ENCODE peak calls at places on chromosomes 13 and 19, in four cellular contexts. U is osteoblast, H is aorta, L is breast epithelium. O is an unnamed sample.

GRCh38 chr19:10356431-10356830 is 17.0 kb upstream of the ICAM3 start:
- DNase-seq in L (no peak), U (peak; percentile 26), H (no peak), O (no peak)

GRCh38 chr13:38905861-38906260 is 84.8 kb downstream of the STOML3 start:
- DNase-seq in L (no peak), U (no peak), H (no peak), O (no peak)

GRCh38 chr13:71274923-71275593 is 591.9 kb downstream of the DACH1 start:
- DNase-seq in H (no peak), L (no peak), U (no peak), O (no peak)

GRCh38 chr19:53333071-53333465 is 481 bp upstream of the ZNF845 start:
- DNase-seq in H (peak; percentile 83), U (no peak), L (no peak), O (peak; percentile 62)

GRCh38 chr13:27450921-27451461 is 627 bp upstream of the MTIF3 start:
- DNase-seq in L (peak; percentile 58), U (peak; percentile 85), H (peak; percentile 82), O (peak; percentile 34)

GRCh38 chr19:35858311-35858710 is 1.6 kb downstream of the KIRREL2 start:
- DNase-seq in U (peak; percentile 58), L (no peak), H (no peak), O (no peak)

GRCh38 chr19:4877753-4878490 is 10.5 kb upstream of the PLIN3 start:
- DNase-seq in U (peak; percentile 90), H (peak; percentile 84), L (no peak), O (no peak)

GRCh38 chr19:9057505-9058258 is 29.2 kb upstream of the OR1M1 start:
- DNase-seq in L (no peak), H (no peak), U (no peak), O (no peak)

GRCh38 chr19:3279306-3279705 is 54.8 kb downstream of the CELF5 start:
- DNase-seq in L (no peak), U (peak; percentile 84), H (no peak), O (no peak)

GRCh38 chr13:96474158-96474606 is 384.3 kb downstream of the HS6ST3 start:
- DNase-seq in L (no peak), U (no peak), H (no peak), O (no peak)

GRCh38 chr19:19468424-19469050 is 46.8 kb downstream of the TSSK6 start:
- DNase-seq in H (no peak), U (no peak), L (no peak), O (no peak)

GRCh38 chr19:18294467-18294864 is 13.0 kb upstream of the JUND start:
- DNase-seq in L (no peak), H (peak; percentile 78), U (peak; percentile 65), O (peak; percentile 53)

GRCh38 chr19:19465436-19466070 is 49.8 kb downstream of the TSSK6 start:
- DNase-seq in L (no peak), H (no peak), U (no peak), O (no peak)

GRCh38 chr19:57269515-57270250 is 10.6 kb upstream of the ZNF460 start:
- DNase-seq in L (no peak), U (peak; percentile 93), H (no peak), O (no peak)

GRCh38 chr19:44648536-44649370 is 5.0 kb downstream of the PVR start:
- DNase-seq in L (no peak), U (peak; percentile 85), H (peak; percentile 67), O (peak; percentile 87)

GRCh38 chr19:19110410-19111137 is 27.7 kb downstream of the TMEM161A start:
- DNase-seq in U (peak; percentile 30), L (no peak), H (no peak), O (no peak)

GRCh38 chr13:113741101-113741731 is 17.8 kb upstream of the TMEM255B start:
- DNase-seq in L (no peak), U (no peak), H (peak; percentile 44), O (no peak)

GRCh38 chr19:54014920-54015560 is 23.6 kb downstream of the CACNG6 start:
- DNase-seq in L (no peak), U (peak; percentile 68), H (no peak), O (no peak)

GRCh38 chr13:46964789-46965527 is 68.1 kb upstream of the HTR2A start:
- DNase-seq in U (no peak), H (no peak), L (no peak), O (no peak)

GRCh38 chr13:50744261-50744660 is 99.2 kb downstream of the DLEU7 start:
- DNase-seq in L (no peak), H (no peak), U (no peak), O (no peak)

GRCh38 chr13:112579310-112579843 is 8.6 kb downstream of the TUBGCP3 start:
- DNase-seq in H (no peak), L (no peak), U (no peak), O (no peak)

GRCh38 chr13:112580211-112580610 is 7.7 kb downstream of the TUBGCP3 start:
- DNase-seq in H (no peak), U (no peak), L (no peak), O (no peak)

GRCh38 chr13:112583592-112584277 is 4.2 kb downstream of the TUBGCP3 start:
- DNase-seq in H (no peak), U (no peak), L (no peak), O (peak; percentile 46)

GRCh38 chr13:112580912-112581311 is 7.0 kb downstream of the TUBGCP3 start:
- DNase-seq in U (no peak), H (no peak), L (no peak), O (no peak)

DNA sequence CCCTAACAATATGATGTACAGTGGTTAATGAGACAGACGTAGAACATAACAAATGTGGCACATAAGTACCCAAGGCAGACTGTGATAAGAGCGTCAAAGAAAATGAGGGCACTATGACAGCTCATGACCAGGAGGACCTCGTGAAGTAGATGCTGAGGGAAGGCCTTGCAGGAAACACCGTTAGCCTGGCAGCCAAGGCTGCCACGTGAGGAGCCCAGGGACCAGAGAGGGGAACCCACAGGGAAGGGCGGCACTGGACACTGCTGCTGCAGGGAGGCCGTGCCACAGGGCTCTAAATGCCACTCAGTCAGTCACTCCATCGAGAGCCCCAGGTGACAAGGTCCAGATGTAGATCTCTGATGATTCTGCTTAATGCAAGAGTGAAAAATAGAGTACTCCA is 5.6 kb downstream of the TUBGCP3 start:
- DNase-seq in L (no peak), H (no peak), U (no peak), O (no peak)
- H3K4me3 ChIP-seq in L (no peak overlapping the region), H (no peak overlapping the region), U (no peak overlapping the region), O (no peak overlapping the region)

GRCh38 chr19:1128111-1128510 is 24.3 kb downstream of the GPX4 start:
- DNase-seq in L (no peak), U (no peak), H (no peak), O (no peak)

GRCh38 chr19:1123885-1124677 is 20.3 kb downstream of the GPX4 start:
- DNase-seq in H (no peak), L (no peak), U (no peak), O (no peak)

GRCh38 chr19:1125601-1126533 is 22.1 kb downstream of the GPX4 start:
- DNase-seq in U (peak; percentile 100), H (no peak), L (no peak), O (peak; percentile 74)

GRCh38 chr19:1129535-1129934 is 25.7 kb downstream of the GPX4 start:
- DNase-seq in L (no peak), U (no peak), H (no peak), O (no peak)

DNA sequence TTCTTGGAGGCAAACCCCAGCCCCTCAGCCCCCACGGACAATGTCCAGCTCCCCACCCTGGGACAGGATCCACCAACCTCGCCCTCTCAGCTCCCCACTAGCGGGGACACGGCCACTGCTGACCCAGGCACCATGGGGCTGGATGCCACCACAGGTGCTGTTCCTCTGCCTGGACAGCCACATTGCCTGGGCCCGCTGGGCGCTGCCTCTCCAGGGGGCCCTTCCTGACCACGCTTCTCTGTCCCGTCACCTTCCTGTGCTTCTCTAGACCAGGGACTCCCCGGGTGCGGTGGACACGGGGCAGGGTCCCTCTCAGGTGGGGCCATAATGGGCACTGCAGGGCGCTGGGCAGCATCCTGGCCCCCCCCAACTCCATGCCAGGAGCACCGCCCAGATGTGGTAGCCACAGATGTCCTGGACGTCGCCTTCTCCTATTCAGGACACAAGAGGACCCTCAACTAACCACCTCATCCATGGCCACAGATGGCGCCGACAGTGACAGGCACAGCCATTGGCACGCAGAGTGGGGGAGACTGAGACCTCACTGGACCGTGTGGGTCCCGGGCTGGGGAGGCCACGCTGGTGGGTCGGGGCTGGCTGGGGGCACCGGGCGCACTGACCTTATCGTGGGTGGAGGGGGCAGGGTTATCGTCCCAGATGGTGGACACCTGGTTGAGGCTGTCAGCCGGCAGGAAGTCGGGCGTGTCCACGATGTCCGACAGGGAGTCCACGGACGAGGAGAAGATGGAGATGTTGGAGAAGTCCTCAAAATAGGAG is 23.4 kb downstream of the GPX4 start:
- DNase-seq in U (no peak), L (no peak), H (no peak), O (no peak)
- H3K4me1 ChIP-seq in U (peaks cover 35% of the 10 kb centered on the region), L (no peaks in the 10 kb centered on the region), H (no peaks in the 10 kb centered on the region), O (peaks cover 15% of the 10 kb centered on the region)

GRCh38 chr13:40652588-40652940 is 13.9 kb downstream of the FOXO1 start:
- DNase-seq in H (no peak), U (no peak), L (no peak), O (no peak)
- H3K4me3 ChIP-seq in H (no peak overlapping the region), U (no peak overlapping the region), L (no peak overlapping the region), O (no peak overlapping the region)

DNA sequence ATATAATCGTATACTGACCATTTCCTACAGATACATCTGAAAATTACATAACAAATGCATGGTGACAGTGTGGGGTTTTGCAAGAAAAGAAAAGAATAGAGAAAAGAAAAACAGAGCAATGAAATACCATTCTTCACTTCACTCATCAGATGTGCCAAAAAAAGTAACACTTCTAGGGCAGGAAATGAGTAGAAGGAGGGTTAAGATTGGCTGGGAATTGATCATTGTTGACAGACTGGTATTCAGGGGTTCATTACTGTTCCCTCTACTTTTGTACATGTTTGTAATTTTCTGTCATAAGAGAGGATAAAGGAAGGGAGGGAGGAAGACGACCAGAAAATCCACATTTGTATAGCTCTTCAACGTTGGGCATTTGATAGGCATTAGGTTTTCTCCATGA is 31.5 kb downstream of the ABCC4 start:
- DNase-seq in U (no peak), H (no peak), L (no peak), O (no peak)
- H3K4me1 ChIP-seq in U (peaks cover 45% of the 10 kb centered on the region), H (no peaks in the 10 kb centered on the region), L (no peaks in the 10 kb centered on the region), O (no peaks in the 10 kb centered on the region)

DNA sequence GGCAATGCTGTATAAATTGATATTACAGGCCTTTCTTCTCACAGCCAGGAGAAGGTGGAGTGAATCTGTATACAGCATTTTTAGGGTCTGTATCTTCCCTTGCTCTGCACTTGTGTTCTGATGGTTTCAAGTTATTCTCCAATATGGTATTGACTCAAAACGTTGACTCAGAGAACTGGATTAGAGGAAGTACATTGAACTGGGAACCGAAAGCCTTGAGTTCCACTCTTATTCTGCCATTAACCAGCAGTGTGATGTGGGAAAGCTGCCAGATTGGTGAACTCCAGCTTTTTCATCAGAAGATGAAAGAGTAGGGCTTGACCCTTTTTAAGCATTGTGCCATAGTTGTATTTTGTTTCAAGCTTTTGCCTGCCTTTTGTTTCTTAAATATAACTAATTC is 167.7 kb downstream of the SPRY2 start:
- DNase-seq in U (no peak), L (no peak), H (no peak), O (peak; percentile 57)
- H3K4me3 ChIP-seq in U (no peak overlapping the region), L (no peak overlapping the region), H (no peak overlapping the region), O (no peak overlapping the region)

GRCh38 chr19:47609885-47610545 is 1.1 kb downstream of the BICRA start:
- DNase-seq in L (no peak), H (peak; percentile 83), U (peak; percentile 94), O (peak; percentile 48)

GRCh38 chr19:47608908-47609879 is at the start of gene BICRA:
- DNase-seq in H (peak; percentile 94), L (peak; percentile 82), U (peak; percentile 99), O (peak; percentile 75)

GRCh38 chr19:47608074-47608907 is 643 bp upstream of the BICRA start:
- DNase-seq in U (peak; percentile 100), H (peak; percentile 98), L (peak; percentile 93), O (peak; percentile 90)

GRCh38 chr19:47610902-47611301 is 2.0 kb downstream of the BICRA start:
- DNase-seq in L (no peak), U (no peak), H (no peak), O (no peak)

GRCh38 chr19:47610546-47610894 is 1.6 kb downstream of the BICRA start:
- DNase-seq in L (no peak), U (no peak), H (no peak), O (no peak)
- H3K4me1 ChIP-seq in L (no peaks in the 10 kb centered on the region), U (peaks cover 19% of the 10 kb centered on the region), H (no peaks in the 10 kb centered on the region), O (peaks cover 34% of the 10 kb centered on the region)